ENCODE peak calls at places on chromosomes 3 and 15, in five cellular contexts. Y is uterus, M is body of pancreas, H is upper lobe of left lung, U is ovary. D is an unnamed sample.
A peak's percentile ranks its signal among the peaks of the same experiment; 100 is the strongest.

GRCh38 chr3:49647741-49648140 is 26.4 kb upstream of the APEH start:
- DNase-seq in H (peak; percentile 30), M (peak; percentile 45), U (no peak), Y (no peak), D (no peak)

GRCh38 chr15:36844453-36845094 is 255.8 kb downstream of the MEIS2 start:
- DNase-seq in U (no peak), Y (no peak), H (no peak), M (no peak), D (no peak)

GRCh38 chr15:91196768-91197167 is 96.7 kb downstream of the SV2B start:
- DNase-seq in Y (no peak), M (no peak), H (no peak), U (no peak), D (no peak)

GRCh38 chr3:50165388-50166308 is 10.5 kb downstream of the SEMA3F start:
- DNase-seq in U (peak; percentile 74), Y (no peak), H (no peak), M (no peak), D (no peak)

GRCh38 chr3:121111914-121112612 is 204.1 kb downstream of the STXBP5L start:
- DNase-seq in U (no peak), H (no peak), M (no peak), Y (no peak), D (no peak)

GRCh38 chr15:45637552-45638033 is 2.8 kb downstream of the SQOR start:
- DNase-seq in Y (peak; percentile 57), U (peak; percentile 70), M (peak; percentile 76), H (peak; percentile 63), D (no peak)

GRCh38 chr3:8886556-8886955 is 76.7 kb downstream of the RAD18 start:
- DNase-seq in U (no peak), Y (no peak), H (no peak), M (no peak), D (no peak)

GRCh38 chr15:79004336-79004735 is 59.5 kb upstream of the CTSH start:
- DNase-seq in M (peak; percentile 40), U (no peak), H (peak; percentile 54), Y (no peak), D (peak; percentile 26)

GRCh38 chr3:188940213-188940914 is 231.4 kb upstream of the TPRG1 start:
- DNase-seq in M (no peak), H (no peak), U (no peak), Y (peak; percentile 60), D (no peak)

GRCh38 chr3:106438916-106439315 is 570.1 kb upstream of the CBLB start:
- DNase-seq in H (no peak), U (no peak), Y (no peak), M (no peak), D (no peak)

GRCh38 chr15:40932625-40933519 is 3.7 kb downstream of the DLL4 start:
- DNase-seq in M (no peak), Y (no peak), U (no peak), H (no peak), D (no peak)
- TF ChIP-seq POLR2A in M (no peak), Y (no peak), U (no peak), H (no peak), D (no peak)

DNA sequence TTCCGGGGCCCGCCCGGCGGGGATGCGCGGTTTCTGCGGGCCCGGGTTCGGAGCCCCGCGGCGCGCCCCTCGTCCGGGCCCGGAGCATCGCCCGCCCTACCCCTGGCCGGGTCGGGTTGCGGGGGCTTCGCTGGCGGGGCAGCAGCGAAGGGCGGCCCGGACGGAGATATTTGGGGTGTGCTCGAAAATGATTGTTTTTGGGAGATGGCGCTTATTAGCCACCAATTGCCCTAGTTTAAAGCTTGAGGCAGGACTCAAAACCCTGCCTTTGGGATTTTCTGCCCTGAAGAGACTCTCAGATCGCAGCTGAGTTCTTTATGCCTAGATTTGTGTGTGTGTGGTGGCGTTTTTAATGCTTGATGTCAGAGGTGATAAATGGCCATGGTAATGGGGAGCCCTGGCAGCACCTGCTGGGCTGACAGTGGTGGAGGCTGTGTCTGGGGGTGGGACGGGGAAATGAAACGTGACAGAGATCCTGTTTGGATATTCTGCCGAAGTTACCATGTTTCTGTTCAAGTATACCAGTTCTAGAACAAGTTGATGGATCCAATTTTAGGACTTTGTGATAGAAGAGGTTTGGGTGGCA is 582 bp downstream of the KCTD6 start:
- DNase-seq in Y (no peak), H (no peak), M (peak; percentile 24), U (no peak), D (peak; percentile 24)
- TF ChIP-seq POLR2A in Y (no peak), H (no peak), M (no peak), U (no peak), D (no peak)

GRCh38 chr15:58933311-58934113 is at the start of gene SLTM:
- DNase-seq in H (peak; percentile 95), Y (peak; percentile 91), U (peak; percentile 94), M (peak; percentile 96), D (peak; percentile 70)

GRCh38 chr15:58932791-58933310 is 628 bp downstream of the SLTM start:
- DNase-seq in H (no peak), M (peak; percentile 51), Y (no peak), U (no peak), D (no peak)

GRCh38 chr15:58929891-58930416 is 3.5 kb downstream of the SLTM start:
- DNase-seq in U (no peak), M (no peak), Y (no peak), H (no peak), D (no peak)

GRCh38 chr15:58934114-58934447 is 602 bp upstream of the SLTM start:
- DNase-seq in U (no peak), M (no peak), Y (no peak), H (no peak), D (no peak)

GRCh38 chr15:58931985-58932384 is 1.5 kb downstream of the SLTM start:
- DNase-seq in U (no peak), Y (no peak), H (peak; percentile 49), M (peak; percentile 60), D (no peak)
- TF ChIP-seq POLR2A in U (no peak), Y (no peak), H (no peak), M (no peak), D (no peak)

GRCh38 chr3:129439817-129440647 is at the start of the genes IFT122 and MBD4:
- DNase-seq in Y (peak; percentile 97), H (peak; percentile 99), U (peak; percentile 98), M (peak; percentile 99), D (peak; percentile 97)
- TF ChIP-seq POLR2A in Y (peak; percentile 72), H (no peak), U (peak; percentile 48), M (peak; percentile 90), D (peak; percentile 97)

DNA sequence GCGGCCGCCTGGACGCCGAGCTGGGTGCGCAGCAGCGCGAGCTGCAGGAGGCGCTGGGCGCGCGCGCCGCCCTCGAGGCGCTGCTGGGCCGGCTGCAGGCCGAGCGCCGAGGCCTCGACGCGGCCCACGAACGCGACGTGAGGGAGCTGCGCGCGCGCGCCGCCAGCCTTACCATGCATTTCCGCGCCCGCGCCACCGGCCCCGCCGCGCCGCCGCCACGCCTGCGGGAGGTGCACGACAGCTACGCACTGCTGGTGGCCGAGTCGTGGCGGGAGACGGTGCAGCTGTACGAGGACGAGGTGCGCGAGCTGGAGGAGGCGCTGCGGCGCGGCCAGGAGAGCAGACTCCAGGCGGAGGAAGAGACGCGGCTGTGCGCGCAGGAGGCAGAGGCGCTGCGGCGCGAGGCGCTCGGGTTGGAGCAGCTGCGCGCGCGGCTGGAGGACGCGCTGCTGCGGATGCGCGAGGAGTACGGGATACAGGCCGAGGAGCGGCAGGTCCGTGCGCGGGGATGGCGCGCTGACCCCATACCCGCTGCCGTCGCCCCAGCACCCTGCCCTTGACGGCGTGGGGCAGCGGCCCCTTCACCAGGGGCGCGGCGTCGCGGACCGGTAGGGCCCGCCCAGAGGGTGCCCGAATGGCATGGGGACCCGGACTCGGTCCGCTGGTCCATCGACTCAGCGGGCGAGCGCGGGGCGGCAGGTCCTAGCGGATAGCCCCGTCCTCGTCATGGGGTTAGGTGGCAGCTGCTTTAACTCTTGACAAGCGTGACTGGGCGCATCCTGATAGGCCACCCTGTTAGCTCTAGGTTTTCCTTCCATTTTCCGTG is 849 bp downstream of the SYNM start:
- DNase-seq in Y (peak; percentile 36), M (peak; percentile 43), H (no peak), U (peak; percentile 65), D (no peak)
- TF ChIP-seq POLR2A in Y (no peak), M (no peak), H (no peak), U (no peak), D (peak; percentile 15)

GRCh38 chr3:71585126-71585525 is 1.6 kb upstream of the FOXP1 start:
- DNase-seq in M (peak; percentile 22), U (no peak), Y (no peak), H (no peak), D (no peak)

GRCh38 chr3:71583569-71584215 is at the start of gene FOXP1:
- DNase-seq in H (peak; percentile 78), U (peak; percentile 85), Y (peak; percentile 68), M (peak; percentile 87), D (peak; percentile 41)

GRCh38 chr3:71582612-71583568 is 638 bp downstream of the FOXP1 start:
- DNase-seq in Y (peak; percentile 69), H (peak; percentile 86), U (peak; percentile 78), M (peak; percentile 85), D (peak; percentile 22)

GRCh38 chr3:71585891-71586809 is 2.6 kb upstream of the FOXP1 start:
- DNase-seq in H (no peak), Y (peak; percentile 33), U (no peak), M (peak; percentile 21), D (no peak)

GRCh38 chr3:71584216-71585061 is 911 bp upstream of the FOXP1 start:
- DNase-seq in Y (peak; percentile 66), H (peak; percentile 46), U (peak; percentile 62), M (peak; percentile 41), D (peak; percentile 22)
- TF ChIP-seq POLR2A in Y (peak; percentile 27), H (no peak), U (no peak), M (peak; percentile 44), D (peak; percentile 11)

D was measured in H54.